ENCODE peak calls at places on chromosome 19, in six cellular contexts. H is cardiac muscle cell, E is HCT116, P is body of pancreas, J is A673, I is GM12878. U is an unnamed sample. For H3K4me1, the result is how much of the 10 kb centered on the place peaks cover.

GRCh38 chr19:16088985-16089846 is 12.9 kb downstream of the TPM4 start:
- DNase-seq in J (no peak), I (no peak), H (no peak), E (no peak), P (peak), U (no peak)

GRCh38 chr19:18501351-18501750 is 20.5 kb downstream of the ELL start:
- DNase-seq in P (no peak), H (no peak), E (no peak), J (no peak), I (no peak), U (no peak)

GRCh38 chr19:2462635-2463421 is 6.1 kb upstream of the LMNB2 start:
- DNase-seq in J (peak), H (peak), I (no peak), P (peak), E (peak), U (peak)

GRCh38 chr19:5667751-5668271 is 12.5 kb downstream of the MICOS13 start:
- DNase-seq in P (no peak), J (no peak), H (no peak), E (no peak), I (no peak), U (no peak)

GRCh38 chr19:30153326-30154210 is 211.5 kb downstream of the URI1 start:
- DNase-seq in E (no peak), I (peak), H (no peak), J (no peak), P (no peak), U (no peak)

GRCh38 chr19:13082192-13083007 is 20.3 kb downstream of the LYL1 start:
- DNase-seq in E (no peak), J (peak), I (no peak), H (peak), P (peak), U (peak)

GRCh38 chr19:1512671-1513491 is at the start of gene ADAMTSL5:
- DNase-seq in H (peak), I (no peak), E (no peak), J (no peak), P (no peak), U (peak)

GRCh38 chr19:38139122-38139521 is 84.9 kb downstream of the DPF1 start:
- DNase-seq in J (no peak), I (no peak), P (no peak), E (no peak), H (no peak), U (no peak)

GRCh38 chr19:49214701-49215100 is 57.1 kb downstream of the TRPM4 start:
- DNase-seq in I (no peak), P (no peak), J (no peak), H (no peak), E (no peak), U (no peak)

GRCh38 chr19:2199215-2199614 is 35.5 kb downstream of the DOT1L start:
- DNase-seq in E (no peak), I (no peak), P (no peak), H (peak), J (no peak), U (no peak)

GRCh38 chr19:55018633-55019032 is 19.4 kb downstream of the GP6 start:
- DNase-seq in E (no peak), H (no peak), P (no peak), I (no peak), J (no peak), U (no peak)

GRCh38 chr19:3243851-3244700 is 19.6 kb downstream of the CELF5 start:
- DNase-seq in P (peak), E (peak), J (peak), I (no peak), H (peak), U (peak)

GRCh38 chr19:35824150-35824549 is 11.5 kb upstream of the PRODH2 start:
- DNase-seq in I (no peak), P (no peak), H (no peak), J (no peak), E (no peak), U (no peak)

GRCh38 chr19:55259540-55260210 is 858 bp upstream of the PPP6R1 start:
- DNase-seq in H (no peak), P (no peak), I (no peak), E (no peak), J (no peak), U (no peak)

GRCh38 chr19:18514800-18515682 is 6.8 kb downstream of the ELL start:
- DNase-seq in H (peak), I (no peak), E (no peak), P (peak), J (no peak), U (peak)

GRCh38 chr19:2653717-2654584 is 48.5 kb downstream of the GNG7 start:
- DNase-seq in J (no peak), H (no peak), E (no peak), P (peak), I (no peak), U (no peak)

DNA sequence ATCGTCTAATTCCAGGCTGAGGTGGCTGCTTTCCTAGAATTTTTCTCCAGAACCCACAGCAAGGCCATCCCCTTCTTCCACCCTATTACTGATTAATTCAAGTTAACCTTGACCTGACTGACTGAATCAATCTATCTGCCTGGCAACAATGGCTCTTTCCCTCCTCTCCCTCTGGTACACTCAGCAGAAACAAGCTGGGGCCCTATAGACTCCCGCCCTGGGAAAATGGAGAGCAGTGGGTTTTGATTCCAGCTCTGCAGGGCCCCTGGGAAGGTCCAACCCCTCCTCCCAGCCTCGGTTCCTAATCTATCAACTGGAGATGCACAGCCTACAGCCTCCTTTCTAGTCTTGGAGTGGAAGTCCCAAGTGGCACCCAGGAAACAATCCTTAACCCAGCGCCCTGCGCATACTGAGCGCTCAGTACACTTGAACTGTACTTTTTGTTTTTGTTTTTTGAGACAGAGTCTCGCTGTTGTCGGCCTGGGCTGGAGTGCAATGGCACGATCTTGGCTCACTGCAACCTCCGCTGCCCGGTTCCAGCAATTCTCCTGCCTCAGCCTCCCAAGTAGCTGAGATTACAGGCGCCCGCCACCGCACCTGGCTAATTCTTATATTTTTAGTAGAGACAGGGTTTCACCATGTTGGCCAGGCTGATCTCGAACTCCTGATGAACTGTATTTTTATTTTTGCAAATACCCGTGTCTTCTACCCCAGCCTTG is 5.2 kb upstream of the C3 start:
- DNase-seq in H (no peak), I (no peak), J (no peak), E (no peak), P (no peak), U (no peak)
- H3K4me1 ChIP-seq in H (under half), I (under half), J (under half), E (under half), P (half or more), U (under half)

GRCh38 chr19:50978772-50979390 is 4.8 kb downstream of the KLK7 start:
- DNase-seq in I (no peak), E (no peak), J (no peak), H (no peak), P (no peak), U (peak)
- H3K27ac ChIP-seq in I (no peak), E (peak), J (no peak), H (no peak), P (no peak), U (no peak)

GRCh38 chr19:47357788-47358680 is 8.9 kb downstream of the DHX34 start:
- DNase-seq in J (no peak), P (no peak), I (no peak), E (no peak), H (no peak), U (no peak)
- TF ChIP-seq CTCF in J (peak), P (no peak), I (peak), E (no peak), H (peak), U (peak)

DNA sequence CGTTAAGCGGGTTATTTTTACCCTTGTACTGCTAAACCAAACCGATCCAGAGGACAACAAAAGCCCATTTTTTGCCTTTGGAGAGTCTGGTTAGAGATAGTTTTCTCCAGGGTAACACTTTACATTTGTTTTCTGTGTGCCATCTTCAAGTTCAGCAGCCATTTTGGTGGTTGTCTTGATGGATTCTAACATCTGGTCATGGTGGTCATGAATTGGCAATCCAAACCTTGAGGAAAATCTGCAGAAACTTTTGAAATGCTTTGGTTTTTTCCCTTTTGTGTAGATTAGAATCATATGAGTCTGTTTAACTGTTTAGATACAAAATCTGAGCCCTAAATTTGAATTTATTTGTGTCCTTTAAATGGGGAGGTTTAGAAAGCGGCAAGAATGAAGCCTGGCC is 16.6 kb downstream of the HNRNPM start:
- DNase-seq in J (no peak), E (no peak), H (no peak), I (no peak), P (no peak), U (no peak)
- H3K4me1 ChIP-seq in J (under half), E (under half), H (under half), I (under half), P (half or more), U (under half)